ENCODE peak calls at places on chromosomes 16 and 17, in four cellular contexts. Y, N, K and P are unnamed samples.

GRCh38 chr17:77821114-77821513 is 137.4 kb upstream of the TNRC6C start:
- DNase-seq in Y (no peak), N (peak), K (no peak), P (no peak)

GRCh38 chr17:2904135-2904534 is 107.9 kb downstream of the RAP1GAP2 start:
- DNase-seq in Y (no peak), N (no peak), K (no peak), P (peak)

GRCh38 chr17:80113033-80113484 is 11.7 kb downstream of the GAA start:
- DNase-seq in Y (no peak), N (no peak), K (no peak), P (no peak)

GRCh38 chr17:73956595-73957465 is 246.6 kb upstream of the RPL38 start:
- DNase-seq in Y (peak), N (peak), K (peak), P (peak)

GRCh38 chr17:48131216-48131824 is 23.8 kb downstream of the SNX11 start:
- DNase-seq in Y (peak), N (no peak), K (peak), P (no peak)

GRCh38 chr16:24208710-24209109 is 47.4 kb upstream of the CACNG3 start:
- DNase-seq in Y (no peak), N (no peak), K (no peak), P (no peak)

GRCh38 chr17:39863918-39864746 is at the start of gene IKZF3:
- DNase-seq in Y (peak), N (no peak), K (peak), P (peak)

GRCh38 chr17:59165933-59166342 is 10.4 kb downstream of the PRR11 start:
- DNase-seq in Y (peak), N (peak), K (peak), P (peak)

GRCh38 chr16:54277845-54278703 is 8.5 kb downstream of the IRX3 start:
- DNase-seq in Y (no peak), N (no peak), K (no peak), P (no peak)

GRCh38 chr17:29004081-29004692 is 1.6 kb downstream of the SEZ6 start:
- DNase-seq in Y (no peak), N (no peak), K (no peak), P (no peak)

GRCh38 chr16:84049403-84050060 is 6.9 kb upstream of the SLC38A8 start:
- DNase-seq in Y (no peak), N (no peak), K (no peak), P (no peak)

GRCh38 chr17:12979255-12979654 is 38.6 kb downstream of the ELAC2 start:
- DNase-seq in Y (no peak), N (no peak), K (no peak), P (no peak)

GRCh38 chr17:42165751-42166150 is 11.0 kb upstream of the RAB5C start:
- DNase-seq in Y (no peak), N (no peak), K (no peak), P (no peak)

GRCh38 chr17:81000631-81001357 is 9.2 kb downstream of the CHMP6 start:
- DNase-seq in Y (no peak), N (peak), K (peak), P (no peak)

GRCh38 chr16:87249425-87249824 is 67.8 kb downstream of the C16orf95 start:
- DNase-seq in Y (no peak), N (no peak), K (no peak), P (no peak)

GRCh38 chr16:81600275-81600674 is 155.7 kb downstream of the CMIP start:
- DNase-seq in Y (no peak), N (no peak), K (no peak), P (no peak)

GRCh38 chr16:28157768-28158535 is 53.8 kb downstream of the XPO6 start:
- DNase-seq in Y (no peak), N (no peak), K (no peak), P (no peak)

GRCh38 chr16:85234310-85235235 is 122.3 kb upstream of the CIBAR2 start:
- DNase-seq in Y (no peak), N (no peak), K (peak), P (peak)

GRCh38 chr17:2388705-2389099 is 12.2 kb downstream of the MNT start:
- DNase-seq in Y (no peak), N (no peak), K (no peak), P (no peak)

GRCh38 chr17:44568311-44568710 is 11.0 kb downstream of the FZD2 start:
- DNase-seq in Y (no peak), N (no peak), K (no peak), P (no peak)

GRCh38 chr17:77107506-77108433 is 33.0 kb upstream of the SEC14L1 start:
- DNase-seq in Y (peak), N (no peak), K (no peak), P (peak)

GRCh38 chr17:29504711-29505110 is 62.1 kb downstream of the ABHD15 start:
- DNase-seq in Y (no peak), N (no peak), K (no peak), P (no peak)

GRCh38 chr16:53817117-53817516 is 113.2 kb downstream of the FTO start:
- DNase-seq in Y (no peak), N (no peak), K (no peak), P (no peak)

GRCh38 chr17:13337864-13338371 is 263.8 kb downstream of the HS3ST3A1 start:
- DNase-seq in Y (no peak), N (peak), K (peak), P (no peak)

GRCh38 chr17:71974051-71974450 is 146.8 kb upstream of the SOX9 start:
- DNase-seq in Y (no peak), N (no peak), K (no peak), P (no peak)

GRCh38 chr16:29729116-29729521 is 16.7 kb downstream of the C16orf54 start:
- DNase-seq in Y (no peak), N (no peak), K (no peak), P (peak)

GRCh38 chr17:9364837-9365430 is 210.7 kb downstream of the STX8 start:
- DNase-seq in Y (no peak), N (no peak), K (no peak), P (no peak)

GRCh38 chr16:13041180-13041579 is 139.8 kb downstream of the SHISA9 start:
- DNase-seq in Y (no peak), N (no peak), K (no peak), P (no peak)

GRCh38 chr17:40218740-40219072 is 398 bp upstream of the WIPF2 start:
- DNase-seq in Y (peak), N (peak), K (peak), P (peak)

GRCh38 chr16:55056585-55057520 is 126.2 kb downstream of the IRX5 start:
- DNase-seq in Y (no peak), N (no peak), K (peak), P (no peak)

GRCh38 chr17:4658478-4659305 is 17.2 kb upstream of the ALOX15 start:
- DNase-seq in Y (peak), N (no peak), K (no peak), P (no peak)

GRCh38 chr17:43019418-43019817 is 2.8 kb downstream of the VAT1 start:
- DNase-seq in Y (no peak), N (no peak), K (no peak), P (no peak)

GRCh38 chr17:57528084-57528451 is 217.0 kb downstream of the CCDC182 start:
- DNase-seq in Y (no peak), N (no peak), K (no peak), P (no peak)

GRCh38 chr16:73365010-73365409 is 317.1 kb upstream of the ZFHX3 start:
- DNase-seq in Y (no peak), N (no peak), K (peak), P (no peak)